ENCODE peak calls at places on chromosomes 6 and 20, in five cellular contexts. One of them, this sample, is unnamed.

GRCh38 chr20:3434232-3434631 is 26.8 kb upstream of the DNAAF9 start:
- DNase-seq in K562: no peak
- DNase-seq in HepG2: no peak
- DNase-seq in GM12878: no peak
- DNase-seq in HCT116: no peak
- DNase-seq in this sample: no peak

GRCh38 chr6:10393544-10394225 is 21.2 kb downstream of the TFAP2A start:
- DNase-seq in HCT116: no peak
- DNase-seq in HepG2: no peak
- DNase-seq in K562: no peak
- DNase-seq in GM12878: no peak
- DNase-seq in this sample: no peak

GRCh38 chr20:57135875-57136274 is 130.6 kb downstream of the BMP7 start:
- DNase-seq in HCT116: no peak
- DNase-seq in K562: peak
- DNase-seq in HepG2: no peak
- DNase-seq in GM12878: no peak
- DNase-seq in this sample: no peak

GRCh38 chr6:16282370-16282769 is 44.0 kb downstream of the GMPR start:
- DNase-seq in HepG2: no peak
- DNase-seq in K562: no peak
- DNase-seq in HCT116: no peak
- DNase-seq in GM12878: no peak
- DNase-seq in this sample: no peak

GRCh38 chr6:23754197-23754596 is 371.8 kb upstream of the NRSN1 start:
- DNase-seq in GM12878: no peak
- DNase-seq in HepG2: no peak
- DNase-seq in K562: no peak
- DNase-seq in HCT116: no peak
- DNase-seq in this sample: no peak

GRCh38 chr20:57618091-57618765 is 2.0 kb downstream of the ZBP1 start:
- DNase-seq in HepG2: no peak
- DNase-seq in GM12878: no peak
- DNase-seq in K562: no peak
- DNase-seq in HCT116: peak
- DNase-seq in this sample: peak

GRCh38 chr20:54095824-54096223 is 25.4 kb upstream of the BCAS1 start:
- DNase-seq in HCT116: no peak
- DNase-seq in GM12878: no peak
- DNase-seq in K562: no peak
- DNase-seq in HepG2: no peak
- DNase-seq in this sample: no peak

GRCh38 chr6:138383776-138384175 is 6.1 kb downstream of the SMIM28 start:
- DNase-seq in GM12878: no peak
- DNase-seq in K562: no peak
- DNase-seq in HCT116: no peak
- DNase-seq in HepG2: peak
- DNase-seq in this sample: no peak

GRCh38 chr6:130212215-130212874 is 10.4 kb downstream of the SAMD3 start:
- DNase-seq in HCT116: no peak
- DNase-seq in HepG2: no peak
- DNase-seq in K562: no peak
- DNase-seq in GM12878: no peak
- DNase-seq in this sample: no peak

GRCh38 chr6:167079853-167080297 is 43.0 kb upstream of the CCR6 start:
- DNase-seq in HepG2: no peak
- DNase-seq in GM12878: peak
- DNase-seq in K562: no peak
- DNase-seq in HCT116: no peak
- DNase-seq in this sample: no peak

GRCh38 chr6:94902974-94903628 is 674.2 kb upstream of the MANEA start:
- DNase-seq in K562: no peak
- DNase-seq in GM12878: no peak
- DNase-seq in HCT116: no peak
- DNase-seq in HepG2: peak
- DNase-seq in this sample: peak

GRCh38 chr6:117601811-117602150 is 530 bp downstream of the GOPC start:
- DNase-seq in HepG2: no peak
- DNase-seq in GM12878: no peak
- DNase-seq in K562: no peak
- DNase-seq in HCT116: no peak
- DNase-seq in this sample: no peak

GRCh38 chr6:57198926-57199636 is 23.0 kb downstream of the RAB23 start:
- DNase-seq in K562: no peak
- DNase-seq in HCT116: no peak
- DNase-seq in GM12878: no peak
- DNase-seq in HepG2: no peak
- DNase-seq in this sample: no peak

DNA sequence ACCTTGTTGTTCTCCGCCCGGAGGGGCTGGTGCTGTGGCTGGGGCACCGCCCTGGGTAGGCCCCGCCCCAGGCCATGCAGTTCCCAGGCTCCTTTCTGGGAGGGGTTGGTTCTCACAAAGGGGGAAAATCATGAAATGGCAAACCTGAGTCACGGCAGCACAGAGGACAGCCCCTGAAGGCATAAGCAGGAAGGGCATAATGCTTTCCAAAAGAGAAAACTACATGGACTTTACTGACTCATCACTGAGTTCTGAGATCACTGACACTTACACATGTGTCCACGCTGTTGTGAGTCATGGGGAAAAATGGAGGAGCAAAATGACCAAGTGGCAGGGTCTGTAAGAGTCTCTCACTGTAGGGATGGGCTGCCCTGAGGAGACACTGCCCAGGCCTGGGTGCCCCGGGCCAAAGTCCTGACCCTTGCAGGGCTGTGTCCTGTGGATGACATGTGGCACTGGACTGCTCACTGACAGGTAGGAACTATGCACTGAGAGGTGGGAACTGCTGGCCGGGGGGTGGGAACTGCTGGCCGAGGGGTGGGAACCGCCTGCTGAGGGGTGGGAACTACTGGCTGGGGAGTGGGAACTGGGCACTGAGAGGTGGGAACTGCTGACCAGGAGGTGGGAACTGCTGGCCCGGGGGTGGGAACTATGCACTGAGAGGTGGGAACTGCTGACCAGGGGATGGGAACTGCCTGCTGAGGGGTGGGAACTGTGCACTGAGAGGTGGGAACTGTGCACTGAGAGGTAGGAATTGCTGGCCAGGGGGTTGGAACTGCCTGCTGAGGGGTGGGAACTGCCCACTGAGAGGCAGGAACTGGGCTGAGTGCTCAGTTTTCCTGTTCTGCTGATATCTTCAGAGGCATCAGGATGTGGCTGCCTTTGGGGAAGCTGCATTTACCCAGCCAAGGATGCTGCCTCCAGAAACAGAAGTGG is 90.4 kb downstream of the THBS2 start:
- DNase-seq in HepG2: peak
- DNase-seq in HCT116: peak
- DNase-seq in GM12878: no peak
- DNase-seq in K562: no peak
- DNase-seq in this sample: peak
- TF ChIP-seq POLR2A in HepG2: no peak
- TF ChIP-seq POLR2A in HCT116: no peak
- TF ChIP-seq POLR2A in GM12878: no peak
- TF ChIP-seq POLR2A in K562: no peak
- TF ChIP-seq POLR2A in this sample: no peak

GRCh38 chr20:62186887-62187866 is 4.3 kb downstream of the MTG2 start:
- DNase-seq in GM12878: no peak
- DNase-seq in K562: no peak
- DNase-seq in HCT116: no peak
- DNase-seq in HepG2: no peak
- DNase-seq in this sample: no peak
- TF ChIP-seq CEBPB in GM12878: no peak
- TF ChIP-seq CEBPB in K562: no peak
- TF ChIP-seq CEBPB in HCT116: no peak
- TF ChIP-seq CEBPB in HepG2: no peak
- TF ChIP-seq CEBPB in this sample: no peak

DNA sequence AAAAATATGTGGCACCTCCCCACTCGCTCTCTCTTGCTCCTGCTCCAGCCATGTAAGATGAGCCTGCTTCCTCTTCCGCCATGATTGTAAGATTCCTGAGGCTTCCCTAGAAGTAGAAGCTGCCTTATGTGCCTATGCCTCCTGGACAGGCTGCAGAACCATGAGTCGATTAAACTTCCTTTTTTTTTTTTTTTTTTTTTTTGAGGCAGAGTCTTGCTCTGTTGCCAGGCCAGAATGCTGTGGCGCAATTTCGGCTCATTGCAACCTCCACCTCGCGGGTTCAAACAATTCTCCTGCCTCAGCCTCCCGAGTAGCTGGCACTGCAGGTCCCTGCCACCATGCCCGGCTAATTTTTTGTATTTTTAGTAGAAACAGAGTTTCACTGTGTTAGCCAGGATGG is 112.5 kb downstream of the FAM217A start:
- DNase-seq in GM12878: no peak
- DNase-seq in HCT116: no peak
- DNase-seq in K562: no peak
- DNase-seq in HepG2: no peak
- DNase-seq in this sample: no peak
- TF ChIP-seq REST in GM12878: no peak
- TF ChIP-seq REST in HCT116: no peak
- TF ChIP-seq REST in K562: no peak
- TF ChIP-seq REST in HepG2: no peak
- TF ChIP-seq REST in this sample: no peak

GRCh38 chr20:4524792-4525191 is 196.9 kb upstream of the PRND start:
- DNase-seq in K562: no peak
- DNase-seq in HepG2: no peak
- DNase-seq in GM12878: no peak
- DNase-seq in HCT116: no peak
- DNase-seq in this sample: no peak
- TF ChIP-seq POLR2A in K562: no peak
- TF ChIP-seq POLR2A in HepG2: no peak
- TF ChIP-seq POLR2A in GM12878: no peak
- TF ChIP-seq POLR2A in HCT116: no peak
- TF ChIP-seq POLR2A in this sample: no peak